ENCODE peak calls at places on chromosome 12, in six cellular contexts. X, H, A, U, I and W are unnamed samples.
A peak's percentile ranks its signal among the peaks of the same experiment; 100 is the strongest.

GRCh38 chr12:110694330-110694891 is 5.5 kb upstream of the HVCN1 start:
- DNase-seq in U (no peak), A (no peak), X (peak; percentile 28), H (no peak), I (no peak), W (no peak)

GRCh38 chr12:26514364-26514763 is 318.6 kb downstream of the ITPR2 start:
- DNase-seq in X (no peak), U (no peak), A (no peak), H (no peak), I (no peak), W (no peak)

GRCh38 chr12:14635776-14636175 is 60.6 kb downstream of the GUCY2C start:
- DNase-seq in A (no peak), X (no peak), I (no peak), H (no peak), U (no peak), W (no peak)

GRCh38 chr12:71158361-71158882 is 623 bp upstream of the TSPAN8 start:
- DNase-seq in I (no peak), A (no peak), H (no peak), U (peak; percentile 6), X (no peak), W (peak; percentile 90)

GRCh38 chr12:67326637-67327036 is 57.5 kb downstream of the CAND1 start:
- DNase-seq in H (no peak), X (no peak), U (no peak), A (no peak), I (no peak), W (no peak)

GRCh38 chr12:77049767-77050353 is 15.5 kb downstream of the E2F7 start:
- DNase-seq in X (no peak), I (peak; percentile 86), H (no peak), U (peak; percentile 63), A (peak; percentile 13), W (peak; percentile 78)

GRCh38 chr12:118714051-118714460 is 267.3 kb upstream of the SRRM4 start:
- DNase-seq in I (no peak), H (no peak), A (peak; percentile 37), X (peak; percentile 26), U (no peak), W (peak; percentile 59)

GRCh38 chr12:51850081-51850932 is 1.8 kb upstream of the FIGNL2 start:
- DNase-seq in H (no peak), I (no peak), U (no peak), X (no peak), A (no peak), W (no peak)

GRCh38 chr12:48281811-48282210 is 68.9 kb downstream of the ZNF641 start:
- DNase-seq in H (no peak), X (no peak), U (peak; percentile 9), A (no peak), I (no peak), W (no peak)

GRCh38 chr12:107320031-107320928 is 226.9 kb upstream of the CRY1 start:
- DNase-seq in X (peak; percentile 21), I (peak; percentile 28), H (peak; percentile 83), A (peak; percentile 92), U (peak; percentile 56), W (peak; percentile 72)

GRCh38 chr12:93237235-93237915 is 140.3 kb upstream of the NUDT4 start:
- DNase-seq in H (no peak), I (no peak), A (no peak), U (peak; percentile 91), X (no peak), W (no peak)

GRCh38 chr12:71955946-71956345 is 17.3 kb downstream of the TPH2 start:
- DNase-seq in I (no peak), U (peak; percentile 17), A (no peak), X (no peak), H (no peak), W (no peak)

GRCh38 chr12:72369560-72369959 is 97.4 kb downstream of the TRHDE start:
- DNase-seq in A (no peak), U (no peak), H (no peak), X (no peak), I (no peak), W (no peak)

GRCh38 chr12:68978678-68979077 is 45.7 kb upstream of the CPM start:
- DNase-seq in H (no peak), A (no peak), X (no peak), I (no peak), U (no peak), W (no peak)

GRCh38 chr12:59079472-59079871 is 159.2 kb upstream of the LRIG3 start:
- DNase-seq in I (no peak), A (no peak), X (no peak), U (peak; percentile 19), H (no peak), W (no peak)

GRCh38 chr12:27193854-27194544 is 50.1 kb upstream of the STK38L start:
- DNase-seq in U (peak; percentile 82), I (peak; percentile 63), X (no peak), H (no peak), A (no peak), W (no peak)

GRCh38 chr12:113220593-113221180 is 577 bp upstream of the TPCN1 start:
- DNase-seq in A (peak; percentile 25), X (no peak), H (no peak), U (no peak), I (no peak), W (peak; percentile 57)

GRCh38 chr12:122024132-122024785 is 2.6 kb downstream of the BCL7A start:
- DNase-seq in I (no peak), X (no peak), U (peak; percentile 69), A (no peak), H (no peak), W (no peak)

GRCh38 chr12:49027846-49028245 is 9.3 kb upstream of the PRKAG1 start:
- DNase-seq in X (no peak), H (no peak), A (no peak), I (no peak), U (no peak), W (no peak)

GRCh38 chr12:66235626-66236281 is 46.7 kb downstream of the IRAK3 start:
- DNase-seq in A (no peak), X (no peak), I (peak; percentile 19), H (no peak), U (peak; percentile 35), W (no peak)

GRCh38 chr12:34402899-34403705 is 380.8 kb downstream of the ALG10 start:
- DNase-seq in H (no peak), X (peak; percentile 2), I (no peak), A (no peak), U (no peak), W (no peak)

GRCh38 chr12:6426882-6427671 is 17.7 kb upstream of the CD27 start:
- DNase-seq in A (peak; percentile 99), U (no peak), I (peak; percentile 22), X (no peak), H (peak; percentile 76), W (no peak)